ENCODE peak calls at places on chromosomes 6 and 20, in four cellular contexts. W is T-helper 1 cell, M is WTC11, T is left colon. N is an unnamed sample.

GRCh38 chr6:13091192-13091591 is 237.1 kb downstream of the TBC1D7 start:
- DNase-seq in W (no peak), M (no peak), T (no peak), N (no peak)

GRCh38 chr6:157514659-157515496 is 133.9 kb downstream of the ZDHHC14 start:
- DNase-seq in M (no peak), W (no peak), T (no peak), N (no peak)

GRCh38 chr6:168959696-168960095 is 293.9 kb downstream of the THBS2 start:
- DNase-seq in W (no peak), T (no peak), M (no peak), N (no peak)

GRCh38 chr6:160063771-160064413 is 57.7 kb upstream of the SLC22A1 start:
- DNase-seq in W (no peak), M (no peak), T (no peak), N (no peak)

GRCh38 chr6:139151425-139152087 is 16.7 kb downstream of the HECA start:
- DNase-seq in W (no peak), M (no peak), T (no peak), N (no peak)

GRCh38 chr6:80622641-80623040 is 516.2 kb downstream of the BCKDHB start:
- DNase-seq in W (no peak), T (no peak), M (no peak), N (peak; percentile 49)

GRCh38 chr20:34859826-34860545 is 12.7 kb downstream of the GGT7 start:
- DNase-seq in M (no peak), T (no peak), W (no peak), N (no peak)

GRCh38 chr6:96089173-96089572 is 73.4 kb downstream of the FUT9 start:
- DNase-seq in W (no peak), M (peak; percentile 62), T (no peak), N (no peak)

GRCh38 chr6:37396571-37397185 is 36.3 kb upstream of the CMTR1 start:
- DNase-seq in T (no peak), M (no peak), W (no peak), N (no peak)